ENCODE peak calls at places on chromosomes 11 and 22, in eight cellular contexts. S is fibroblast of the aortic adventitia, M is GM12865, G is K562, D is adrenal gland, L is stomach, H is mucosa of descending colon, C is brain microvascular endothelial cell. A is an unnamed sample.
A peak's percentile ranks its signal among the peaks of the same experiment; 100 is the strongest.

GRCh38 chr11:1072116-1072820 is 2.4 kb upstream of the MUC2 start:
- DNase-seq in L (no peak), C (peak; percentile 74), H (peak; percentile 54), S (peak; percentile 19), G (peak; percentile 40), D (no peak), M (no peak), A (no peak)

GRCh38 chr11:131253885-131254204 is 116.6 kb upstream of the NTM start:
- DNase-seq in H (no peak), G (no peak), S (peak; percentile 10), L (no peak), D (no peak), C (no peak), M (no peak), A (no peak)

GRCh38 chr11:12769834-12770345 is 95.7 kb downstream of the TEAD1 start:
- DNase-seq in M (no peak), H (no peak), S (peak; percentile 87), C (peak; percentile 71), L (no peak), D (no peak), G (no peak), A (no peak)

GRCh38 chr11:97937501-97937900 is 1083.2 kb upstream of the CNTN5 start:
- DNase-seq in G (peak; percentile 14), H (no peak), M (no peak), D (peak; percentile 31), L (no peak), C (peak; percentile 75), S (peak; percentile 78), A (peak; percentile 11)

GRCh38 chr22:48741540-48741939 is 1086.1 kb downstream of the BRD1 start:
- DNase-seq in G (no peak), H (peak; percentile 4), L (peak; percentile 9), C (no peak), D (no peak), S (no peak), M (no peak), A (no peak)

GRCh38 chr11:26929806-26930517 is 64.0 kb upstream of the FIBIN start:
- DNase-seq in L (no peak), M (no peak), D (no peak), G (no peak), C (no peak), S (no peak), H (no peak), A (no peak)

GRCh38 chr11:64224891-64225607 is 937 bp downstream of the TRPT1 start:
- DNase-seq in H (no peak), M (peak; percentile 37), D (no peak), C (no peak), G (no peak), L (no peak), S (no peak), A (no peak)

GRCh38 chr22:25282671-25283561 is 63.5 kb downstream of the CRYBB2 start:
- DNase-seq in D (no peak), M (no peak), C (no peak), H (no peak), S (no peak), G (no peak), L (no peak), A (no peak)

GRCh38 chr22:46798366-46799057 is 36.1 kb downstream of the TBC1D22A start:
- DNase-seq in L (peak; percentile 81), G (peak; percentile 74), M (peak; percentile 82), C (peak; percentile 62), D (peak; percentile 78), S (peak; percentile 67), H (peak; percentile 90), A (no peak)

GRCh38 chr22:32531955-32532818 is 57.6 kb downstream of the FBXO7 start:
- DNase-seq in D (peak; percentile 53), C (peak; percentile 70), M (no peak), H (peak; percentile 57), S (peak; percentile 87), G (peak; percentile 77), L (peak; percentile 56), A (peak; percentile 86)

GRCh38 chr22:30396871-30397655 is at the start of gene SEC14L2:
- DNase-seq in C (no peak), G (no peak), H (peak; percentile 83), M (peak; percentile 31), S (peak; percentile 44), L (peak; percentile 79), D (peak; percentile 64), A (no peak)

GRCh38 chr11:69443138-69443967 is 38.1 kb upstream of the LINC01488 start:
- DNase-seq in C (peak; percentile 90), S (peak; percentile 88), M (peak; percentile 74), G (peak; percentile 99), D (peak; percentile 91), L (peak; percentile 81), H (peak; percentile 92), A (peak; percentile 67)

GRCh38 chr11:69443968-69444364 is 37.5 kb upstream of the LINC01488 start:
- DNase-seq in H (no peak), S (peak; percentile 43), L (no peak), G (no peak), M (no peak), C (peak; percentile 41), D (no peak), A (no peak)

GRCh38 chr11:69446108-69446507 is 35.4 kb upstream of the LINC01488 start:
- DNase-seq in L (no peak), D (no peak), C (no peak), H (no peak), M (no peak), S (no peak), G (no peak), A (peak; percentile 23)

GRCh38 chr11:69444381-69445130 is 36.9 kb upstream of the LINC01488 start:
- DNase-seq in G (peak; percentile 84), C (peak; percentile 82), H (peak; percentile 39), D (peak; percentile 53), S (peak; percentile 95), L (no peak), M (no peak), A (peak; percentile 95)

GRCh38 chr11:69445131-69445470 is 36.4 kb upstream of the LINC01488 start:
- DNase-seq in M (no peak), G (no peak), S (no peak), D (no peak), L (no peak), H (peak; percentile 43), C (no peak), A (no peak)
- H3K4me3 ChIP-seq in M (no peak overlapping the region), G (peak overlapping the region; percentile 35), S (no peak overlapping the region), D (no peak overlapping the region), L (no peak overlapping the region), H (no peak overlapping the region), C (no peak overlapping the region), A (no peak overlapping the region)

GRCh38 chr11:93740031-93740801 is 1.1 kb downstream of the TAF1D start:
- DNase-seq in S (peak; percentile 47), L (no peak), H (no peak), D (no peak), C (no peak), G (peak; percentile 16), M (peak; percentile 80), A (no peak)

GRCh38 chr11:93740802-93741093 is 547 bp downstream of the TAF1D start:
- DNase-seq in M (peak; percentile 85), S (peak; percentile 69), D (peak; percentile 63), C (peak; percentile 46), G (no peak), L (peak; percentile 50), H (peak; percentile 65), A (peak; percentile 16)

GRCh38 chr11:93741882-93742226 is 382 bp downstream of the C11orf54 start:
- DNase-seq in H (no peak), G (peak; percentile 50), S (peak; percentile 68), L (peak; percentile 69), M (no peak), D (peak; percentile 71), C (no peak), A (peak; percentile 17)

GRCh38 chr11:93743316-93743715 is 1.8 kb downstream of the C11orf54 start:
- DNase-seq in C (no peak), M (no peak), S (no peak), H (peak; percentile 44), L (no peak), D (no peak), G (peak; percentile 32), A (no peak)

GRCh38 chr11:93741094-93741881 is at the start of the genes C11orf54 and TAF1D:
- DNase-seq in D (peak; percentile 98), H (peak; percentile 97), L (peak; percentile 97), S (peak; percentile 99), G (peak; percentile 92), C (peak; percentile 94), M (peak; percentile 99), A (peak; percentile 91)
- TF ChIP-seq CTCF in D (no peak), H (no peak), L (peak; percentile 14), S (no peak), G (no peak), C (peak; percentile 5), M (no peak), A (no peak)

GRCh38 chr11:116065519-116065918 is 561.3 kb upstream of the CADM1 start:
- DNase-seq in D (no peak), G (no peak), S (no peak), H (no peak), L (no peak), M (no peak), C (no peak), A (no peak)
- H3K4me3 ChIP-seq in D (no peak overlapping the region), G (no peak overlapping the region), S (no peak overlapping the region), H (no peak overlapping the region), L (no peak overlapping the region), M (no peak overlapping the region), C (no peak overlapping the region), A (no peak overlapping the region)

GRCh38 chr11:45180158-45180887 is 33.9 kb downstream of the PRDM11 start:
- DNase-seq in L (peak; percentile 73), S (no peak), C (no peak), M (peak; percentile 31), D (peak; percentile 65), H (peak; percentile 79), G (peak; percentile 73), A (no peak)

GRCh38 chr11:45182902-45183301 is 36.5 kb downstream of the PRDM11 start:
- DNase-seq in C (peak; percentile 20), H (no peak), G (peak; percentile 20), L (peak; percentile 46), S (peak; percentile 30), D (peak; percentile 35), M (peak; percentile 12), A (no peak)

GRCh38 chr11:45179686-45180085 is 33.2 kb downstream of the PRDM11 start:
- DNase-seq in M (no peak), H (no peak), C (no peak), S (no peak), L (no peak), G (no peak), D (no peak), A (no peak)

GRCh38 chr11:45181595-45182550 is 35.4 kb downstream of the PRDM11 start:
- DNase-seq in G (no peak), L (no peak), S (no peak), H (no peak), C (no peak), M (no peak), D (no peak), A (no peak)

DNA sequence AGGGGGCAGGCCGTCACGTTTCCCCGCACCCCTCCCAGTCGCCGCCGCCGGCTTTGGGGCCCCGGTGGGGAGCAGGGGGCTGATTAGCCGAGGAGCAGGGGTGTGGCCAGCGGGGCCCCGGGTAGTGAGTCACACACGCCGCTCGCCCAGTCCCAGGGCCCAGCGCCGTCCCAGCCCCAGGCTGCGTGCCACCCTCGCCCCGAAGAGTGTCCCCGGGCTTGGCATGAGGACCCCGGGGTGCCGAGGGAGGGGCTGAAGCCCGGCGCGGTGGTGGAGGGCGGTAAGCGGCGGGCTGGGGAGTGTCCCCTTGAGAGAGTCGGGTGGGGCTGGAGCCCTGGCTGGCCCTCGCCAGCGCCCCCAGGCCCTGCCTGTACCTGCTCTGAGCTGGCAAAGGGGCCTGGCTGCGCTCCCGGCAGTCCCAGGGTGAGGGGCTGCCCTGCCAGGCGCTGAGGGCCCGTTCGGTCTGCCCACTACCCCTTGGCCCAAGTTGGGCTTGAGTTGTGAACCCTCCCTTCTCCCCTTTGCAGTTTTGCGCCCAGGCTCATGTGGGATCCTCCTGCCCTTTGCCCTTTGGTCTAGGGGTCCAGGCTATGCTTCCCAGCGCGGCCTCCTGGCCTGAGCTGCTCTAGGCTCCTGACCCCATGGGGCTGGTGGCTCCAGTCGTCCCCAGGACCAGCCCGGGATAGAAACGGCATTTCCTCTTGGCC is 34.6 kb downstream of the PRDM11 start:
- DNase-seq in G (peak; percentile 86), S (peak; percentile 31), M (peak; percentile 14), H (peak; percentile 82), D (peak; percentile 83), L (peak; percentile 71), C (peak; percentile 17), A (no peak)
- TF ChIP-seq CTCF in G (no peak), S (no peak), M (no peak), H (no peak), D (no peak), L (no peak), C (no peak), A (no peak)